ENCODE peak calls at places on chromosome 22, in four cellular contexts. B, O, K and Q are unnamed samples. For H3K4me1, the result is how much of the 10 kb centered on the place peaks cover.

GRCh38 chr22:44391026-44391425 is 78.3 kb upstream of the SHISAL1 start:
- DNase-seq in O (no peak), B (no peak), K (no peak), Q (no peak)

GRCh38 chr22:47045691-47046410 is 283.4 kb downstream of the TBC1D22A start:
- DNase-seq in O (no peak), B (no peak), K (no peak), Q (no peak)

GRCh38 chr22:45934659-45935341 is 42.2 kb downstream of the WNT7B start:
- DNase-seq in K (no peak), O (no peak), B (peak), Q (no peak)

GRCh38 chr22:29820941-29821789 is 16.9 kb downstream of the ASCC2 start:
- DNase-seq in K (peak), B (peak), O (peak), Q (peak)

GRCh38 chr22:43706151-43706550 is 106.0 kb downstream of the EFCAB6 start:
- DNase-seq in B (no peak), O (no peak), K (no peak), Q (no peak)

GRCh38 chr22:32255726-32256125 is 579 bp upstream of the SLC5A4 start:
- DNase-seq in O (no peak), K (no peak), B (no peak), Q (no peak)

GRCh38 chr22:47716890-47717615 is 954.6 kb downstream of the TBC1D22A start:
- DNase-seq in O (no peak), B (no peak), K (peak), Q (no peak)

GRCh38 chr22:25131198-25131887 is 68.3 kb upstream of the CRYBB3 start:
- DNase-seq in K (no peak), B (no peak), O (no peak), Q (no peak)

GRCh38 chr22:19761500-19762314 is 1.1 kb downstream of the TBX1 start:
- DNase-seq in O (no peak), K (peak), B (no peak), Q (no peak)

GRCh38 chr22:37676691-37677627 is 1.5 kb downstream of the LGALS1 start:
- DNase-seq in O (no peak), K (peak), B (peak), Q (peak)

GRCh38 chr22:45995405-45996101 is 18.6 kb upstream of the WNT7B start:
- DNase-seq in O (no peak), K (no peak), B (no peak), Q (no peak)

GRCh38 chr22:33036881-33037280 is 21.3 kb downstream of the SYN3 start:
- DNase-seq in K (no peak), O (no peak), B (no peak), Q (no peak)

GRCh38 chr22:46058591-46059519 is 81.9 kb upstream of the WNT7B start:
- DNase-seq in K (no peak), B (no peak), O (no peak), Q (no peak)

GRCh38 chr22:49305966-49306631 is 521.6 kb downstream of the BRD1 start:
- DNase-seq in O (no peak), B (no peak), K (no peak), Q (no peak)

GRCh38 chr22:30314918-30315317 is 11.8 kb downstream of the TBC1D10A start:
- DNase-seq in K (peak), B (peak), O (peak), Q (no peak)

GRCh38 chr22:19942071-19942885 is 660 bp upstream of the TXNRD2 start:
- DNase-seq in K (peak), O (no peak), B (peak), Q (peak)

GRCh38 chr22:30262112-30262511 is 4.5 kb downstream of the OSM start:
- DNase-seq in K (no peak), B (no peak), O (no peak), Q (no peak)

GRCh38 chr22:31646186-31647019 is 15.6 kb downstream of the PISD start:
- DNase-seq in B (peak), O (no peak), K (peak), Q (peak)

GRCh38 chr22:30606455-30607299 is at the start of gene TCN2:
- DNase-seq in B (peak), K (peak), O (no peak), Q (peak)

GRCh38 chr22:45923812-45924211 is 53.1 kb downstream of the WNT7B start:
- DNase-seq in K (no peak), B (no peak), O (no peak), Q (no peak)

GRCh38 chr22:19554834-19555404 is 30.7 kb upstream of the CLDN5 start:
- DNase-seq in B (peak), K (no peak), O (no peak), Q (peak)

GRCh38 chr22:50600541-50600940 is at the start of gene MAPK8IP2:
- DNase-seq in O (no peak), B (no peak), K (peak), Q (no peak)

GRCh38 chr22:50252081-50253045 is 1.3 kb upstream of the HDAC10 start:
- DNase-seq in O (no peak), K (no peak), B (peak), Q (peak)

GRCh38 chr22:21942407-21942895 is 10.2 kb downstream of the PPM1F start:
- DNase-seq in B (peak), K (no peak), O (no peak), Q (peak)

GRCh38 chr22:19755145-19755710 is 5.3 kb upstream of the TBX1 start:
- DNase-seq in K (no peak), O (no peak), B (no peak), Q (no peak)

GRCh38 chr22:30235687-30236170 is 10.8 kb downstream of the LIF start:
- DNase-seq in B (peak), K (no peak), O (no peak), Q (no peak)

GRCh38 chr22:35308480-35308945 is 8.8 kb downstream of the TOM1 start:
- DNase-seq in O (peak), K (no peak), B (no peak), Q (no peak)

DNA sequence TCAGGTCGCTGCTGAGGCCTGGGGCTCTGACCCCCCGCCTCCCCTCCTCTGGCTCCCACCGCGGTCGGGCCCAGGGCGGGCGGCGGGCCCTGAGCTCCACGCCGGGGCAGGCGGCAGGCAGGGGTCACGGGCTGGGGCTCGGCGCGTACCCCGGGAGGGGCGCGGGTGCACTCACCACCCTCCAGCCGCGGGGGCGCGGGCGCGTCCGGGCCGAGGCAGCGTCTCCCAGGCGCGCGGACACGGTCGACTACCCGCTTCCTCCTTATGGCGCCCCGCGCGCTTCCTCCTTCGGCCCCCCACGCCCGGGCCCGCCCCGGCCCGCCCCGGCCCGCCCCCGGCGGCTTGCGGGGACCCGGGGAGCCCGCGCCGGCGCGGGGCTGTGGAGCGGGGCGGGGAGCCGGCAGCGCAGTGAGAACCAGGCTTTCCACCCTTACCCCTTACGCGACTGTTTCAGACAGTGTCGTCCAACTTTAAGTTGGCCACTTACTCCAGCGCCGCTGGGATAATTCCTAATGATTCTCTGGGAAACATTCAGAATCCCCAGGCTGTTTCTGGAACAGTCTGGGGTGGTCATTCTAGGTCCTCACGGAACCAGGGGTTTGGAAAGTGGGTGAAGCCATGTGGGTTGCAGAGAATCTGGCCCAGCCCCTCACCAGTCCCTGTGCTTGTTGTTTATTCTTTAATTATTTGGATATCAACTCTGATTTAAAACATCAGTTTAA is at the start of gene BID:
- DNase-seq in K (peak), O (no peak), B (peak), Q (peak)
- H3K4me1 ChIP-seq in K (half or more), O (under half), B (under half), Q (under half)

DNA sequence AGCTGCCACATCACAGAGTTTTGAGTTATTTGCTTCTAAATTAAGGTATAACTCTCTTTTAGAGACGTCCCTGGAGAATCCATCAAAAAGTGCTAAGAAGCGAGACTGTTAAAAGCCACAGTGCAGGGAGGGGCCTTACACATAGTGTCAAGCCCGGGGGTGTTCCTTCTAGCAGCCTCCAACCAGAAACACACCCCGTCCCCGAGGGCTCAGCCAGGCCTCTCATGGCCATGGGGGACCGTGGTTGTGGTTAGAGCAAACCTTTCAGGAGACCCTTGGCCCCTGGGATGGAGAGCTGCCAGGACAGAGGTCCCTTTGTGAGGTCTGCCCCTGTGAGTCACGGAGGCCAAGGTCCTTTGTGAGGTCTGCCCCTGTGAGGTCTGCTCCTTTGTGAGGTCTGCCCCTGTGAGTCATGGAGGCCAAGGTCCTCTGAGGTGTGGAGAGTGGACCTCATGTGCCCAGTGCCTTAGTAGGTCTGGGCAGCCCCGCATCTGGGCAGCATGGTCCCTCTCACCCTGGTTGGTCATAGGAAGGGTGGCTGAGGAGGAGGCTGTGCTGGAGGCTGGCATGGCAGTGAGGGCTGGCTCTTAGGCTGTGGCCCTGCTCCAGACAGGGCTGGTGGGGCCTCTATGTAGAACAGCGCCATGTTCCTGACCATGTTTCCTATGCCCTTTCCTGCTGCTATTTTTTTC is 5.4 kb downstream of the GNAZ start:
- DNase-seq in B (no peak), O (no peak), K (no peak), Q (no peak)
- TF ChIP-seq FOS in B (no peak), O (no peak), K (no peak), Q (no peak)

GRCh38 chr22:38756631-38757463 is 1.0 kb upstream of the SUN2 start:
- DNase-seq in K (peak), O (no peak), B (no peak), Q (peak)

GRCh38 chr22:38754247-38755154 is 1.3 kb downstream of the SUN2 start:
- DNase-seq in K (peak), B (peak), O (no peak), Q (peak)

GRCh38 chr22:38757464-38757757 is 1.6 kb upstream of the SUN2 start:
- DNase-seq in B (no peak), K (no peak), O (no peak), Q (no peak)

GRCh38 chr22:38755155-38755910 is 465 bp downstream of the SUN2 start:
- DNase-seq in O (no peak), B (peak), K (peak), Q (peak)

DNA sequence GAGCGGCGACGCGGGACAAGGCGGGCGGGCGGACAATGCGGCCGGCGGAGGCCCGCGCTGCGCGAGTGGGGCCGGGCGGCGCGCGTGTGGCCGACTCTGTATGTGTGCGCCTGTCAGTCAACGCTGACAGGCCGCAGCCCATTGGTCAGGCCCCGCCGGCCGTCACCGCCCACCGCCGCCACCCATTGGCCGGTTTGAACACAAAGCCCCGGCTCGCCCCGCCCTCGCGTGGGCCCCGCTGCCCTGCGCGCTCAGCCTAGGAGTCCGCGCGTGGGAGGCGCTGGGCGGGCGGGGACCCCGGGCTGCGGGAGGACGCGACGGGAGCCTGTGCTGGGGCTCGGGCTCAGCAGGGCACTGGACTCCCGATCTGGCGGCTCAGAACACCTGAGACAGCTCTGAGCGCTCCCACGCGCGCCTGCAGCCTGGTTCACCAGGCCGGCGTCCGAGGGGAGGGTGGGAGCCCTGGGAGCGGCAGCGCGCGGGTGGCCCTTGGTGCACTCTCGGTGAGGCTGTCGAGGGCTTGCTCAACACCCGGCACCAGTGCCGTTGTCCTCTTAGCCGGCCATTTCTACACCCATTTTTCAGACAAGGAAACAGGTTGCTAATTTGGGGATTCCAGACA is at the start of gene SUN2:
- DNase-seq in B (peak), K (peak), O (peak), Q (peak)
- H3K4me1 ChIP-seq in B (under half), K (under half), O (under half), Q (under half)

GRCh38 chr22:27399161-27399560 is 402.4 kb downstream of the MN1 start:
- DNase-seq in K (no peak), O (no peak), B (no peak), Q (no peak)

GRCh38 chr22:27394806-27395404 is 406.7 kb downstream of the MN1 start:
- DNase-seq in O (no peak), B (no peak), K (no peak), Q (no peak)

GRCh38 chr22:27400811-27401210 is 400.7 kb downstream of the MN1 start:
- DNase-seq in K (no peak), B (no peak), O (no peak), Q (no peak)

GRCh38 chr22:27397948-27398330 is 403.6 kb downstream of the MN1 start:
- DNase-seq in B (peak), O (no peak), K (no peak), Q (no peak)

GRCh38 chr22:27397036-27397947 is 404.3 kb downstream of the MN1 start:
- DNase-seq in K (no peak), B (peak), O (no peak), Q (no peak)
- TF ChIP-seq FOS in K (no peak), B (no peak), O (no peak), Q (no peak)

DNA sequence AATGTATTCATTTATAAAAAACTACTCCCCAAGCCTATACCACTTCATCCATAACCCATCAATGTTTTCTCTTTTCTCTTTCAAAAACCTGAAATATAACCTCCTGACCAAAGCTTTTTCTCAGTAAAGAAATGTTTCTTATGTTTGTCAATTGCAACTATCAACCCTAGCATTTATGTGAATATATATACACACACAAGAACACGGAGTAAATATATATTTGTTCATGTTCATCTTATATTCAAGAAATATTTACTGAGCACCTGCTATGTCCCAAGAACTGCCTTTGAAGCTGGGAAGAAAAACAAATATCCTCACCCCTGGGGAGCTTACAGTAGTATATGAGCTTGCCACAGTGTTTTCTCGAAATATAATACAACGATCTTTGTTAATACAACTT is 3.5 kb downstream of the MRTFA start:
- DNase-seq in K (no peak), O (no peak), B (no peak), Q (no peak)
- H3K4me1 ChIP-seq in K (under half), O (under half), B (under half), Q (under half)

DNA sequence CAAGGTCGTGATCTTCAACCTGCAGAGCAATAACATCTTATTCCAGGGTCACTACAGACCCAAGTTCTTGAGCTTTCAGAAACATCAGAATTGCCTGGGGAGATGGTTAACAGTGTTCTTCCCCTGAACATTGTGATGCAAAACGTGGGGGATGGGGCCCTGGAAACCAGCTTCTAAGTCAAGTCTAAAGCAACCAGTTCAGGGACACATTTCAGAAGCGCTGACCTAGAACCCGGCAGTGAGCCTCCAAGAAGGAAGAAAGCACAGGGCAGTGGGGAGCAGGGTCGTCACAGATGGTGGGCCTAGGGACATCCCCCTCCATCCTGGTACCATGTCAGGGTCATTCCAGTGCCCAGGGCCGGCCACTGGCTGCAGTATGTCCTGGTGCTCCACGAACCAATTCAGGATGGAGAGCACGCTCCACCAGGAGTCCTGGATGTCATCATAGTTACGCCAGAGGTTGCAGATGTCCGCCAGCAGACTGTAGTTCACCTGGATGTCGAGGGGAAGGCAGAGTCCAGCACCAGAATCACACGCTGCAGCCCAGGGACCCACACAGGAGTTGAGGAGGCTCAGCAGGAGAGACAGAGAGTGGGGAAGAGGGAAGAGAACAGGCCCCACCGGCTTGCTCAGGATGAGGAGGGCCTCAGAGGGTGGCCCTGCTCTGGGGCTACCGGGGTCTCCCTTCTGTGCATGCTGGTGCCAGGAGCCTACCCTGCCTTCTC is 5.0 kb downstream of the NAGA start:
- DNase-seq in B (no peak), O (no peak), K (no peak), Q (no peak)
- TF ChIP-seq FOS in B (no peak), O (no peak), K (no peak), Q (no peak)